ENCODE peak calls at places on chromosomes 3 and 15, in nine cellular contexts. M is fibroblast of the aortic adventitia, F is astrocyte of the cerebellum, V is progenitor cell of endocrine pancreas, U is HFFc6, Z is epithelial cell of proximal tubule, Q is cardiac muscle cell, I is tibial artery, S is brain microvascular endothelial cell. A is an unnamed sample.
A peak's percentile ranks its signal among the peaks of the same experiment; 100 is the strongest.

GRCh38 chr15:67090297-67091072 is 25.1 kb downstream of the SMAD3 start:
- DNase-seq in Q (no peak), U (no peak), Z (no peak), S (no peak), F (no peak), M (peak; percentile 52), V (no peak), I (no peak), A (no peak)

GRCh38 chr3:179100652-179101051 is 29.0 kb upstream of the ZMAT3 start:
- DNase-seq in M (no peak), S (peak; percentile 40), Z (peak; percentile 29), U (peak; percentile 25), I (no peak), F (no peak), V (no peak), Q (no peak), A (no peak)

GRCh38 chr3:48399387-48400172 is 27.6 kb downstream of the FBXW12 start:
- DNase-seq in Q (no peak), M (no peak), V (no peak), I (no peak), Z (no peak), S (no peak), U (no peak), F (no peak), A (peak; percentile 33)

GRCh38 chr3:42556089-42556632 is 25.6 kb downstream of the SEC22C start:
- DNase-seq in S (no peak), V (no peak), Z (no peak), U (no peak), M (no peak), F (no peak), I (no peak), Q (no peak), A (peak; percentile 31)

GRCh38 chr3:55519016-55519415 is 31.9 kb upstream of the WNT5A start:
- DNase-seq in U (peak; percentile 37), Q (no peak), Z (no peak), I (no peak), S (no peak), V (no peak), F (no peak), M (peak; percentile 45), A (no peak)

GRCh38 chr3:115615451-115615850 is 7.9 kb upstream of the GAP43 start:
- DNase-seq in V (no peak), Q (no peak), U (no peak), M (no peak), I (no peak), F (no peak), Z (no peak), S (no peak), A (no peak)

GRCh38 chr15:52415628-52416027 is 113.1 kb downstream of the MYO5A start:
- DNase-seq in U (no peak), M (no peak), Z (no peak), S (no peak), V (no peak), Q (no peak), F (no peak), I (no peak), A (no peak)

GRCh38 chr3:55481067-55481917 is 5.8 kb downstream of the WNT5A start:
- DNase-seq in U (peak; percentile 74), I (no peak), Q (peak; percentile 28), Z (no peak), S (peak; percentile 59), M (no peak), V (no peak), F (no peak), A (no peak)

GRCh38 chr3:46906471-46907058 is 29.0 kb downstream of the PTH1R start:
- DNase-seq in Q (no peak), U (no peak), V (no peak), F (no peak), I (peak; percentile 18), Z (no peak), M (no peak), S (no peak), A (no peak)

GRCh38 chr3:3081659-3082546 is 28.3 kb downstream of the IL5RA start:
- DNase-seq in Z (no peak), V (no peak), U (no peak), M (no peak), S (no peak), Q (no peak), I (no peak), F (no peak), A (peak; percentile 6)

GRCh38 chr3:43155464-43156121 is 49.7 kb upstream of the POMGNT2 start:
- DNase-seq in U (peak; percentile 83), I (peak; percentile 73), S (peak; percentile 78), V (peak; percentile 32), M (peak; percentile 86), Q (peak; percentile 76), Z (no peak), F (peak; percentile 58), A (peak; percentile 24)

GRCh38 chr3:129602730-129603560 is 3.5 kb downstream of the PLXND1 start:
- DNase-seq in U (peak; percentile 88), Q (peak; percentile 67), V (no peak), I (peak; percentile 89), F (peak; percentile 80), Z (no peak), M (peak; percentile 88), S (peak; percentile 93), A (peak; percentile 65)

GRCh38 chr3:113600418-113601185 is 68.2 kb downstream of the SIDT1 start:
- DNase-seq in F (no peak), I (no peak), V (no peak), Q (no peak), M (no peak), S (no peak), Z (no peak), U (no peak), A (no peak)

GRCh38 chr3:157499342-157499963 is 3.8 kb downstream of the VEPH1 start:
- DNase-seq in U (no peak), M (no peak), S (peak; percentile 18), Z (peak; percentile 63), V (peak; percentile 71), F (no peak), I (no peak), Q (peak; percentile 86), A (no peak)

GRCh38 chr15:27993544-27993943 is 105.6 kb downstream of the OCA2 start:
- DNase-seq in M (no peak), Q (no peak), Z (no peak), I (no peak), V (no peak), F (no peak), U (no peak), S (no peak), A (no peak)

GRCh38 chr15:27985099-27985498 is 114.0 kb downstream of the OCA2 start:
- DNase-seq in U (no peak), F (no peak), Q (no peak), Z (no peak), V (no peak), M (no peak), I (no peak), S (no peak), A (no peak)

GRCh38 chr15:27989838-27990237 is 109.3 kb downstream of the OCA2 start:
- DNase-seq in F (no peak), U (no peak), Q (no peak), S (no peak), Z (no peak), M (no peak), V (no peak), I (no peak), A (no peak)

GRCh38 chr15:27990411-27991338 is 108.4 kb downstream of the OCA2 start:
- DNase-seq in S (no peak), M (no peak), Z (no peak), V (no peak), I (no peak), Q (no peak), U (no peak), F (no peak), A (no peak)

GRCh38 chr15:27989428-27989827 is 109.7 kb downstream of the OCA2 start:
- DNase-seq in Z (no peak), V (no peak), Q (no peak), U (no peak), I (no peak), F (no peak), S (no peak), M (no peak), A (no peak)
- TF ChIP-seq CTCF in Z (no peak), V (no peak), Q (no peak), U (no peak), I (no peak), F (no peak), S (no peak), M (no peak), A (no peak)

GRCh38 chr15:41894791-41895463 is 1.1 kb upstream of the SPTBN5 start:
- DNase-seq in F (peak; percentile 20), Z (peak; percentile 30), I (peak; percentile 79), S (peak; percentile 72), Q (no peak), V (no peak), U (peak; percentile 78), M (peak; percentile 72), A (peak; percentile 88)
- TF ChIP-seq CTCF in F (no peak), Z (peak; percentile 28), I (no peak), S (peak; percentile 47), Q (peak; percentile 26), V (no peak), U (peak; percentile 25), M (peak; percentile 17), A (no peak)

DNA sequence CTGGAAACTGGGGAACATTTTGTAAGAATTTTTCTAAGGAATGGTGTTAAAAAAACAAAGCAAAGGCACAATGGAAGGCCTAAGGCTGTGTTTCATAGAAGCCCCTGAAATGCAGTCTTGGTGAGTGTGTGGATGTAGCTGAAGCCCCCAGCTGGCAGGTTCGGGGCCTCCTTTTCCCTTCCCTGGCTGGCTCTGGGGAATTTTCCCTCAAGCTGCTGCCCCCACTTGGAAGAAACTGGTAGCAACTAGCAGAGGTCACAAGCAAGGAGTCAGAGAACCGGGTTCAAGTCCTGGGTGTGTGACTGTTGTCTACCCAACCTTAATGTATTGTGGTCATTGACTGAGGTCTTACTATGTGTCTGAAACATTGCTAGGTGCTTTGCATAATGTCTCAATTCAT is 85.3 kb upstream of the MYZAP start:
- DNase-seq in V (no peak), I (no peak), Z (no peak), M (no peak), Q (peak; percentile 49), S (no peak), U (no peak), F (no peak), A (no peak)
- TF ChIP-seq CTCF in V (peak; percentile 40), I (no peak), Z (peak; percentile 38), M (peak; percentile 9), Q (peak; percentile 26), S (peak; percentile 51), U (peak; percentile 23), F (no peak), A (peak; percentile 10)

DNA sequence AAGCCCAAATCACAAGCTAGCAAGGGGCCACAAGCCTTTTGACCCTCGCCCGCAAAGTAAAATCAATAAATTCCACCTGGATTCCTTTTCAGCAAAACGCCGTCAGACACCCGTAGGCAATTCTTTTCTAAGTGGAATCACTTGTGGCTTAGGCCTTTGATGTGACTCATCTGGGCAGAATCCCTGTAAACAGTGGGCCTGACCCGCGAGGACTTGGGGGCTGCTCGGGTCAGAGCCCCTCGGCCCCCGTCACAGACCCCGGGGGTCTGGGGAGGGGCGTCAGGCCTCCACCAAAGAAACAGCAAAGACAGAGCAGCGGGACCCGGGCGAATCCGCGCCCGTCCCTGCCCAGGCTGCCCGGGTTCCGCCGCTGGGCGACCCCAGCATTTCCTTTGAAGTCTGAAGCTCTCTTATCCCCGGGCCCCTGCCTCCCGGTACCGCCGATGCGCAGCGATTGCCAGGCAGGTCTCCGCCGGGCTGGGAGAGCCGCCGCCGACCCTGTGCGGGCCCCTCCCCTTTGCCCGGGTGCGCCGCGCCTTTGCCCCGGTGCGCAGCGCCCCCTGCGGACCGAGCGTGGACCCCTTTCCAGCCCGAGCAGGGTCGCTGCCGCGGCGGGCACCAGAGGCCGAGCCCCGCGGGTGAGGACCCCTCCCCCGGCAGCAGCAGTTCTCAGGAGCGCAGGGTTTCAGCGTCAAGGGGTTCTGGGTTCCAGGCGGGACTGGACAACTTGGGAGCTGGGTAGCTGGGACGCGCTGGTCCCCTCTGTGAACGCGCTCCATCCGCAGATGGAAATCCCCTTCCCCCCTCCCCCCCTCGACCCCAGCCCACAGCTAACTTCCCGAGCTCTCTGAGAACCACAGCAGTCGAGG is 178.3 kb downstream of the UACA start:
- DNase-seq in U (peak; percentile 24), M (no peak), Z (no peak), S (no peak), I (no peak), F (no peak), Q (peak; percentile 69), V (peak; percentile 71), A (peak; percentile 84)
- TF ChIP-seq CTCF in U (peak; percentile 75), M (no peak), Z (peak; percentile 56), S (peak; percentile 51), I (peak; percentile 10), F (peak; percentile 57), Q (peak; percentile 62), V (peak; percentile 88), A (peak; percentile 51)

A was measured in NB4.